ENCODE peak calls at places on chromosomes 2 and 18, in eight cellular contexts. One of them, this sample, is unnamed.

GRCh38 chr2:203122317-203122998 is 107.8 kb downstream of the NBEAL1 start:
- DNase-seq in cardiac fibroblast: peak; percentile 5
- DNase-seq in D341Med: no peak
- DNase-seq in posterior vena cava: no peak
- DNase-seq in progenitor cell of endocrine pancreas: no peak
- DNase-seq in BE2C: no peak
- DNase-seq in fibroblast of the conjunctiva: no peak
- DNase-seq in nucleus accumbens: no peak
- DNase-seq in this sample: peak; percentile 27

GRCh38 chr2:195414479-195414878 is 242.5 kb upstream of the SLC39A10 start:
- DNase-seq in cardiac fibroblast: no peak
- DNase-seq in D341Med: no peak
- DNase-seq in posterior vena cava: no peak
- DNase-seq in progenitor cell of endocrine pancreas: no peak
- DNase-seq in BE2C: no peak
- DNase-seq in fibroblast of the conjunctiva: no peak
- DNase-seq in nucleus accumbens: no peak
- DNase-seq in this sample: peak; percentile 42

GRCh38 chr2:71926860-71927756 is 220.6 kb downstream of the CYP26B1 start:
- DNase-seq in cardiac fibroblast: no peak
- DNase-seq in D341Med: peak; percentile 7
- DNase-seq in posterior vena cava: no peak
- DNase-seq in progenitor cell of endocrine pancreas: no peak
- DNase-seq in BE2C: no peak
- DNase-seq in fibroblast of the conjunctiva: no peak
- DNase-seq in nucleus accumbens: no peak
- DNase-seq in this sample: no peak

GRCh38 chr18:58213931-58214431 is 170.0 kb downstream of the NEDD4L start:
- DNase-seq in cardiac fibroblast: peak; percentile 48
- DNase-seq in D341Med: no peak
- DNase-seq in posterior vena cava: no peak
- DNase-seq in progenitor cell of endocrine pancreas: no peak
- DNase-seq in BE2C: no peak
- DNase-seq in fibroblast of the conjunctiva: no peak
- DNase-seq in nucleus accumbens: no peak
- DNase-seq in this sample: no peak

GRCh38 chr2:184611221-184612085 is 13.1 kb downstream of the ZNF804A start:
- DNase-seq in cardiac fibroblast: peak; percentile 47
- DNase-seq in D341Med: no peak
- DNase-seq in posterior vena cava: no peak
- DNase-seq in progenitor cell of endocrine pancreas: no peak
- DNase-seq in BE2C: no peak
- DNase-seq in fibroblast of the conjunctiva: no peak
- DNase-seq in nucleus accumbens: no peak
- DNase-seq in this sample: peak; percentile 68

GRCh38 chr2:25885933-25886332 is 7.6 kb upstream of the ASXL2 start:
- DNase-seq in cardiac fibroblast: peak; percentile 89
- DNase-seq in D341Med: no peak
- DNase-seq in posterior vena cava: no peak
- DNase-seq in progenitor cell of endocrine pancreas: no peak
- DNase-seq in BE2C: no peak
- DNase-seq in fibroblast of the conjunctiva: no peak
- DNase-seq in nucleus accumbens: no peak
- DNase-seq in this sample: no peak

GRCh38 chr2:3320910-3321605 is 56.6 kb downstream of the EIPR1 start:
- DNase-seq in cardiac fibroblast: no peak
- DNase-seq in D341Med: no peak
- DNase-seq in posterior vena cava: peak; percentile 45
- DNase-seq in progenitor cell of endocrine pancreas: no peak
- DNase-seq in BE2C: no peak
- DNase-seq in fibroblast of the conjunctiva: no peak
- DNase-seq in nucleus accumbens: no peak
- DNase-seq in this sample: no peak

GRCh38 chr2:11203480-11203879 is 48.2 kb downstream of the SLC66A3 start:
- DNase-seq in cardiac fibroblast: peak; percentile 78
- DNase-seq in D341Med: no peak
- DNase-seq in posterior vena cava: no peak
- DNase-seq in progenitor cell of endocrine pancreas: no peak
- DNase-seq in BE2C: no peak
- DNase-seq in fibroblast of the conjunctiva: no peak
- DNase-seq in nucleus accumbens: no peak
- DNase-seq in this sample: peak; percentile 29

GRCh38 chr2:215966951-215967350 is 46.4 kb downstream of the MREG start:
- DNase-seq in cardiac fibroblast: no peak
- DNase-seq in D341Med: no peak
- DNase-seq in posterior vena cava: no peak
- DNase-seq in progenitor cell of endocrine pancreas: no peak
- DNase-seq in BE2C: no peak
- DNase-seq in fibroblast of the conjunctiva: no peak
- DNase-seq in nucleus accumbens: no peak
- DNase-seq in this sample: peak; percentile 57

GRCh38 chr2:152647417-152648010 is 69.7 kb downstream of the PRPF40A start:
- DNase-seq in cardiac fibroblast: no peak
- DNase-seq in D341Med: no peak
- DNase-seq in posterior vena cava: peak; percentile 86
- DNase-seq in progenitor cell of endocrine pancreas: no peak
- DNase-seq in BE2C: no peak
- DNase-seq in fibroblast of the conjunctiva: peak; percentile 23
- DNase-seq in nucleus accumbens: no peak
- DNase-seq in this sample: no peak

GRCh38 chr2:207478572-207478971 is 51.2 kb upstream of the CREB1 start:
- DNase-seq in cardiac fibroblast: peak; percentile 9
- DNase-seq in D341Med: no peak
- DNase-seq in posterior vena cava: no peak
- DNase-seq in progenitor cell of endocrine pancreas: no peak
- DNase-seq in BE2C: no peak
- DNase-seq in fibroblast of the conjunctiva: no peak
- DNase-seq in nucleus accumbens: no peak
- DNase-seq in this sample: no peak

GRCh38 chr2:219273887-219274391 is 5.2 kb upstream of the DNAJB2 start:
- DNase-seq in cardiac fibroblast: peak; percentile 46
- DNase-seq in D341Med: no peak
- DNase-seq in posterior vena cava: no peak
- DNase-seq in progenitor cell of endocrine pancreas: no peak
- DNase-seq in BE2C: no peak
- DNase-seq in fibroblast of the conjunctiva: no peak
- DNase-seq in nucleus accumbens: no peak
- DNase-seq in this sample: no peak

GRCh38 chr2:156098506-156098905 is 234.0 kb downstream of the NR4A2 start:
- DNase-seq in cardiac fibroblast: no peak
- DNase-seq in D341Med: no peak
- DNase-seq in posterior vena cava: no peak
- DNase-seq in progenitor cell of endocrine pancreas: no peak
- DNase-seq in BE2C: no peak
- DNase-seq in fibroblast of the conjunctiva: no peak
- DNase-seq in nucleus accumbens: no peak
- DNase-seq in this sample: no peak

GRCh38 chr2:45713126-45713525 is 61.7 kb downstream of the PRKCE start:
- DNase-seq in cardiac fibroblast: no peak
- DNase-seq in D341Med: no peak
- DNase-seq in posterior vena cava: peak; percentile 2
- DNase-seq in progenitor cell of endocrine pancreas: no peak
- DNase-seq in BE2C: no peak
- DNase-seq in fibroblast of the conjunctiva: no peak
- DNase-seq in nucleus accumbens: no peak
- DNase-seq in this sample: no peak

GRCh38 chr2:161414385-161415040 is 1.6 kb upstream of the TBR1 start:
- DNase-seq in cardiac fibroblast: peak; percentile 37
- DNase-seq in D341Med: peak; percentile 60
- DNase-seq in posterior vena cava: peak; percentile 79
- DNase-seq in progenitor cell of endocrine pancreas: peak; percentile 43
- DNase-seq in BE2C: peak; percentile 49
- DNase-seq in fibroblast of the conjunctiva: no peak
- DNase-seq in nucleus accumbens: no peak
- DNase-seq in this sample: no peak

GRCh38 chr18:3321133-3321812 is 59.3 kb downstream of the MYL12B start:
- DNase-seq in cardiac fibroblast: peak; percentile 99
- DNase-seq in D341Med: no peak
- DNase-seq in posterior vena cava: no peak
- DNase-seq in progenitor cell of endocrine pancreas: no peak
- DNase-seq in BE2C: peak; percentile 42
- DNase-seq in fibroblast of the conjunctiva: peak; percentile 68
- DNase-seq in nucleus accumbens: no peak
- DNase-seq in this sample: peak; percentile 80

This sample was measured in A673.